ENCODE peak calls at places on chromosomes 6 and 20, in five cellular contexts. H is A549, G is neural progenitor cell, L is GM23338, O is H9. U is an unnamed sample.
A peak's percentile ranks its signal among the peaks of the same experiment; 100 is the strongest.

GRCh38 chr6:80214436-80215022 is 108.1 kb downstream of the BCKDHB start:
- DNase-seq in G (peak; percentile 74), L (peak; percentile 82), O (no peak), H (peak; percentile 45), U (peak; percentile 31)

GRCh38 chr6:122494665-122495272 is 23.2 kb upstream of the SERINC1 start:
- DNase-seq in O (no peak), L (no peak), G (no peak), H (no peak), U (no peak)

GRCh38 chr20:2699775-2700413 is 7.3 kb downstream of the EBF4 start:
- DNase-seq in O (no peak), L (peak; percentile 27), H (no peak), G (no peak), U (no peak)

GRCh38 chr6:127971945-127972391 is 71.1 kb upstream of the THEMIS start:
- DNase-seq in O (no peak), G (no peak), L (no peak), H (peak; percentile 1), U (peak; percentile 93)

GRCh38 chr6:152004036-152004566 is 196.6 kb downstream of the ESR1 start:
- DNase-seq in G (no peak), H (no peak), O (no peak), L (no peak), U (peak; percentile 62)

GRCh38 chr20:47248448-47248966 is 108.0 kb downstream of the ZMYND8 start:
- DNase-seq in O (no peak), L (no peak), G (no peak), H (no peak), U (no peak)

GRCh38 chr20:21090738-21091120 is 15.4 kb downstream of the LINC00237 start:
- DNase-seq in O (no peak), H (no peak), L (no peak), G (no peak), U (no peak)

GRCh38 chr20:10637062-10637559 is 36.7 kb downstream of the JAG1 start:
- DNase-seq in G (no peak), H (no peak), L (no peak), O (no peak), U (peak; percentile 71)

GRCh38 chr6:11425431-11425871 is 112.1 kb upstream of the TMEM170B start:
- DNase-seq in H (peak; percentile 48), G (peak; percentile 66), O (no peak), L (peak; percentile 42), U (no peak)

GRCh38 chr6:151440930-151441329 is 11.0 kb downstream of the RMND1 start:
- DNase-seq in L (no peak), H (no peak), G (no peak), O (no peak), U (peak; percentile 15)

GRCh38 chr6:118735320-118735719 is 83.9 kb upstream of the CEP85L start:
- DNase-seq in G (peak; percentile 58), L (peak; percentile 83), O (peak; percentile 69), H (no peak), U (no peak)

GRCh38 chr6:158143700-158144099 is 24.4 kb downstream of the SERAC1 start:
- DNase-seq in L (peak; percentile 76), O (peak; percentile 36), G (peak; percentile 41), H (no peak), U (no peak)

GRCh38 chr20:47749367-47749766 is 35.9 kb downstream of the SULF2 start:
- DNase-seq in H (no peak), L (no peak), O (no peak), G (no peak), U (peak; percentile 89)

GRCh38 chr6:753486-753885 is 60.5 kb upstream of the EXOC2 start:
- DNase-seq in G (no peak), H (no peak), L (no peak), O (no peak), U (no peak)

GRCh38 chr20:17344775-17345174 is 117.9 kb downstream of the PCSK2 start:
- DNase-seq in H (no peak), L (no peak), G (no peak), O (no peak), U (no peak)

GRCh38 chr6:64326939-64327338 is 691.3 kb downstream of the PHF3 start:
- DNase-seq in O (no peak), H (no peak), G (no peak), L (no peak), U (no peak)

GRCh38 chr6:44219815-44220784 is 3.3 kb upstream of the SLC29A1 start:
- DNase-seq in O (no peak), G (no peak), H (no peak), L (no peak), U (no peak)

GRCh38 chr20:37310951-37311350 is 21.5 kb downstream of the MANBAL start:
- DNase-seq in H (no peak), O (no peak), L (no peak), G (no peak), U (no peak)

GRCh38 chr6:35080821-35081425 is 60.2 kb downstream of the TCP11 start:
- DNase-seq in L (no peak), G (no peak), O (no peak), H (no peak), U (no peak)

GRCh38 chr6:116218172-116218633 is 35.7 kb downstream of the TSPYL4 start:
- DNase-seq in H (no peak), G (no peak), O (no peak), L (no peak), U (no peak)

GRCh38 chr6:94478178-94479140 is 1059.1 kb upstream of the EPHA7 start:
- DNase-seq in H (no peak), O (no peak), G (peak; percentile 58), L (no peak), U (no peak)

GRCh38 chr6:70369332-70369950 is 43.9 kb upstream of the FAM135A start:
- DNase-seq in O (peak; percentile 76), L (peak; percentile 75), H (peak; percentile 62), G (peak; percentile 73), U (peak; percentile 21)

GRCh38 chr6:8446391-8446790 is 11.0 kb upstream of the SLC35B3 start:
- DNase-seq in O (no peak), L (no peak), H (no peak), G (no peak), U (no peak)

GRCh38 chr6:45420083-45420908 is 42.6 kb upstream of the SUPT3H start:
- DNase-seq in O (no peak), L (peak; percentile 58), H (no peak), G (peak; percentile 69), U (peak; percentile 88)

DNA sequence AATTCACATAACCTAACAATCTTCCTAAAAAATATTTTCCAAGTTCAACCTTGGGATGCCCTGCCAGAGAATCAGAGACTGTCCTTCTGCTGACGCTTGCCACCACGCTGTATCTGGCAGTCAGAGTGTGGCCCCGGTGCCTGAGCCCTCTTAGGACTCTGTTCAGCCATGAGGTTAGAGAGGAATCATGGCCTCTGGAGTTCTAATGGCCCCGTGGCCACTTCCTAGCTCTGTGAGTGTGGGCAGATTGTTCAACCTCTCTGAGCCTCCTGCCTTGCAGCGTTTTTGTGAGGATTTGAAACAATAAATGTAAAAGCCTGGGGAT is 2.2 kb downstream of the BPHL start:
- DNase-seq in L (no peak), G (no peak), H (no peak), O (no peak), U (no peak)
- H3K4me2 ChIP-seq in L (no peak overlapping the region), G (no peak overlapping the region), H (no peak overlapping the region), O (no peak overlapping the region), U (no peak overlapping the region)

GRCh38 chr20:62791301-62792181 is 4.7 kb upstream of the MRGBP start:
- DNase-seq in G (peak; percentile 95), O (peak; percentile 92), L (peak; percentile 97), H (peak; percentile 90), U (peak; percentile 70)
- H3K4me2 ChIP-seq in G (peak overlapping the region; percentile 35), O (peak overlapping the region; percentile 30), L (peak overlapping the region; percentile 67), H (peak overlapping the region; percentile 75), U (peak overlapping the region; percentile 63)

GRCh38 chr20:33526769-33527168 is 36.9 kb downstream of the CBFA2T2 start:
- DNase-seq in L (no peak), O (no peak), G (no peak), H (no peak), U (no peak)
- H3K4me2 ChIP-seq in L (no peak overlapping the region), O (no peak overlapping the region), G (no peak overlapping the region), H (no peak overlapping the region), U (no peak overlapping the region)

GRCh38 chr6:121442591-121442990 is 7.1 kb downstream of the GJA1 start:
- DNase-seq in H (no peak), G (peak; percentile 5), L (peak; percentile 30), O (no peak), U (no peak)
- H3K4me2 ChIP-seq in H (peak overlapping the region; percentile 58), G (peak overlapping the region; percentile 60), L (peak overlapping the region; percentile 72), O (peak overlapping the region; percentile 8), U (peak overlapping the region; percentile 40)

GRCh38 chr6:89310929-89311328 is 4.2 kb downstream of the GABRR2 start:
- DNase-seq in O (no peak), G (peak; percentile 49), H (no peak), L (no peak), U (peak; percentile 30)
- H3K4me2 ChIP-seq in O (no peak overlapping the region), G (no peak overlapping the region), H (no peak overlapping the region), L (no peak overlapping the region), U (peak overlapping the region; percentile 70)

U was measured in astrocyte.